ENCODE peak calls at places on chromosomes 3 and 15, in five cellular contexts. S is suprapubic skin, O is thyroid gland, G is A549, B is adrenal gland. K is an unnamed sample.

GRCh38 chr15:25176991-25177954 is 222.5 kb downstream of the SNRPN start:
- DNase-seq in S (peak), O (no peak), G (no peak), B (peak), K (no peak)

GRCh38 chr3:18891641-18892040 is 256.7 kb upstream of the KCNH8 start:
- DNase-seq in S (no peak), O (no peak), G (no peak), B (no peak), K (no peak)

GRCh38 chr15:64426845-64427465 is 33.4 kb upstream of the ZNF609 start:
- DNase-seq in S (no peak), O (no peak), G (no peak), B (no peak), K (no peak)

GRCh38 chr3:41961061-41961749 is 698 bp downstream of the ULK4 start:
- DNase-seq in S (peak), O (peak), G (peak), B (peak), K (peak)

GRCh38 chr15:97909291-97909891 is 51.1 kb upstream of the ARRDC4 start:
- DNase-seq in S (no peak), O (peak), G (peak), B (peak), K (no peak)

GRCh38 chr3:14798231-14798630 is 20.5 kb upstream of the FGD5 start:
- DNase-seq in S (peak), O (no peak), G (no peak), B (no peak), K (no peak)

GRCh38 chr3:67739851-67740250 is 85.4 kb upstream of the SUCLG2 start:
- DNase-seq in S (no peak), O (no peak), G (no peak), B (no peak), K (no peak)

GRCh38 chr3:147616998-147617619 is 207.9 kb downstream of the ZIC1 start:
- DNase-seq in S (no peak), O (no peak), G (no peak), B (no peak), K (no peak)

GRCh38 chr3:96813820-96814580 is 394 bp upstream of the EPHA6 start:
- DNase-seq in S (peak), O (peak), G (peak), B (no peak), K (no peak)

GRCh38 chr3:96814581-96815567 is at the start of gene EPHA6:
- DNase-seq in S (no peak), O (peak), G (no peak), B (no peak), K (no peak)

GRCh38 chr3:96813134-96813819 is 1.1 kb upstream of the EPHA6 start:
- DNase-seq in S (peak), O (peak), G (peak), B (peak), K (no peak)
- TF ChIP-seq CTCF in S (no peak), O (peak), G (peak), B (no peak), K (peak)

GRCh38 chr3:184430940-184431339 is 51.1 kb downstream of the CHRD start:
- DNase-seq in S (no peak), O (no peak), G (no peak), B (no peak), K (no peak)
- TF ChIP-seq POLR2A in S (no peak), O (no peak), G (no peak), B (no peak), K (no peak)

DNA sequence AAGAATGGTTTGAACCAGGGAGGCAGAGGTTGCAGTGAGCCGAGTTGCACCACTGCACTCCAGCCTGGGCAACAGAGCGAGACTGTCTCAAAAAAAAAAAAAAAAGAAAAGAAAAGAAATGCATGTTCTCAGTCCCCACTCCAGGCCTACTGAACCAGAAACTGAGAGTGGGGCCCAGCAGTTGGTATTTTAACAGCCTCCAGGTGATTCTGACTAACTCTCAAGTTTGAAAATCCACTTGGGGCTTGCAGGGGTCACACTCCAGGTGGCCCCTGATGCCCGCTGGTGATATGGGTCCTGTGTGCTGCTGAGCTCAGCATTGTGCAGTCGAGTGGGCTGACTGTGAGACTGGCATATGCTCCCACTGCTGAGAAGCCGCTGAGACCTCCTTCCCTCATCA is 133.7 kb upstream of the C2CD4B start:
- DNase-seq in S (no peak), O (peak), G (no peak), B (no peak), K (no peak)
- H3K27ac ChIP-seq in S (no peak), O (peak), G (no peak), B (no peak), K (no peak)

GRCh38 chr3:109071349-109072142 is 46.4 kb downstream of the MORC1 start:
- DNase-seq in S (no peak), O (no peak), G (no peak), B (no peak), K (no peak)
- TF ChIP-seq CTCF in S (no peak), O (no peak), G (no peak), B (no peak), K (no peak)

DNA sequence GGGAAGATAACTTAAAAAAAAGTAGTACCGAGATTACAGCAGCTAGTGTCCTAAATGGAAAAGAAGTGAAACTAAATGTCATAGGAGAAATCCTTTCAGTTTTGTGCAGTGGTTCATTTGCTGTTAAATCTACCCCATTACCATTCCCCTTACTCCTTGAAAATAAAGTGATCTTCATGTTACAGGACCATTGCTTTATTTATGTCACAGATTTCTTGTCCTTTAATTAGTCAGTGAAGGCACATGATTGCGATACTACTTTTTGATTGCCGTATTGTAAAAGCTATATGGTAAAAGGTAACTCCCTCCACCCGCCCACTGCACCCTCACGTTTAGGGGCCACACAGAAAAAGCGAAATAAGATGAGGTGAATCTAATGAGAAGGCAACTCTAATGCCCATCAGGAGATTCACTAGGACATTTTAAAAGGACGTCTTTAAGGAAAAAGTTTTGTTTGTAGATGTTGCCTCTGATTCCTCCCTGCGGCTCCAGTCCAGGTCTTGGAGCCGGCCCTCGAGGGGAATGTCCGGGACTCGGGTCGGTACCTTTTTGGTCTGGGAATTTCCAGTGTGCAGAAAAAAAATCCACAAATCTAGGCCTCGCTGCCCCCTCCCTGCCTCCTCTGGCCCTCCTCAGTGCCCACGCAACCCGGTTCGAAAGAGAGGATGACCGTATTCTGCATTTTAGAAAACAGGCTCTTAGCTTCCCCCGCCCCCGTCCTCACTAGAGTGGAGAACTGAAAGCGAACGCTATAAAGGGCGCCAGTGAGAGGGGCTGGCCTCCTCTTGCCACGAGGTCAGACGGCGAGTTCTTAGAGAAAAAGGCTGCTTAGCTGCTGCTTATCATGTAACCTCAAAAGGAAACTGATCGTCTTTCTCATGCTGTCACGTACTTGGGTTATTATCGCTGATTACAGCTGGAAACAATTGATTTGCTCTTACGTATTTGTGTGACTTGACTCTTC is 21.8 kb upstream of the NFKBIZ start:
- DNase-seq in S (peak), O (peak), G (no peak), B (peak), K (peak)
- TF ChIP-seq POLR2A in S (peak), O (peak), G (no peak), B (peak), K (no peak)

GRCh38 chr15:47477253-47477652 is 240.1 kb upstream of the SEMA6D start:
- DNase-seq in S (no peak), O (peak), G (no peak), B (no peak), K (no peak)

GRCh38 chr15:47471020-47471419 is 246.3 kb upstream of the SEMA6D start:
- DNase-seq in S (no peak), O (no peak), G (no peak), B (no peak), K (no peak)

GRCh38 chr15:47475336-47475735 is 242.0 kb upstream of the SEMA6D start:
- DNase-seq in S (no peak), O (no peak), G (no peak), B (no peak), K (no peak)

DNA sequence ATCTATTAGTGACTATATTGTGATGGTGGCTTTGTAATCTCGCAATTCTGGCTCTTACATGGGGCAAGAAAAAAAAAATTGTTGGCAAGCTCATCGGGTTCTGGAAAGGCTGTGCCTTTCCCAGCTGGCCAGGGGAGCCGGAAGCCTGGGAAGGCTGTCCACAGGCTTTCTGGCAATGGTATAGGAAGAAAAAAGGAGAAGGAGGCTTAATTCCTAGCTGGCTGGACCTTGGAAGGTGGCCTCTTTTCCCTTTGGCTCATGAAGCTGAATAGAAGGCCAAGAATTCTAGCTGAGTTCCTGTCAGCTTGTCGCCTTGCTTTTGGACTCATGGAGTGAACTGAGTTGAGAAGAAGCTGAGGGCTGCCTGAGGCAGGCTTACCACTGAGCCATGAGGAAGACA is 243.4 kb upstream of the SEMA6D start:
- DNase-seq in S (peak), O (peak), G (no peak), B (peak), K (no peak)
- H3K27ac ChIP-seq in S (no peak), O (no peak), G (no peak), B (no peak), K (no peak)

DNA sequence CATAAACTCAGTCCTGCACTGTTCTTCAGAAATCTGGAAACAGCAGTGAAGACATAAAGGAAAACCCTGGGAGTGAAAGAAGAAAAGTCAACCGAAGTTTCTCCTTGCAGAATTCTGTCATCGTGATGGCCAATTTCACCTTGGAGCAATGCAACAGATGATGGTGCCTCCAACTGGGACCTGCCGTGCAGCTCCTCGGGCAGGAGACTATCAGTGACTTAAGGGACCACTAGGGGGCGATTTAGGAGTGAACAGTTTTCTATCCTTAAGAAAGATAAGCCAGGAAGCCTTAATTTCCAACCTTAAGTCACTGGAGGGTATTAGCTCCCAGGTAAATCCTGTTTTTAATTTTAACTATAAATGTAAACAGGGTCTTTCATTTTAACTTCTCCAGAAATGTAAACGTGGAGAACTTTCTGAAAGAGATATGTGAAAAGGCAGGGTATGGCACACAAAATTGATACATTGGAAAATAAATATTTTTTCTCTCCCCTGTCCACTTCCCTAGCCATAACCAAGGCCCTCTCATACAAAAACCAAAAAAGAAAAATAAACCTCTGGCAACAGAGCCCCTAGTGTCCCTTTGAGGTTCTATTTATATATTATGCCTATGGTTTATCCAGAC is 116.3 kb downstream of the PDZRN3 start:
- DNase-seq in S (no peak), O (peak), G (peak), B (peak), K (peak)
- TF ChIP-seq CTCF in S (peak), O (peak), G (peak), B (peak), K (peak)

K was measured in esophagus muscularis mucosa.